ENCODE peak calls at places on chromosome 14, in eight cellular contexts. G is HEK293T; O is activated T-helper 9 cell treated with anti-CD3 and anti-CD28 coated beads, Interleukin-2, amount 50 U/mL, for 16 hours; Q is GF-D8; B is heart right ventricle; T is NCI-H2029; F is iPS-NIHi11; A is GM12892. P is an unnamed sample.

GRCh38 chr14:61126083-61126962 is 145.3 kb downstream of the SLC38A6 start:
- DNase-seq in G (no peak), O (no peak), Q (no peak), B (no peak), T (no peak), F (no peak), A (no peak), P (no peak)

GRCh38 chr14:68979722-68980552 is 835 bp upstream of the ACTN1 start:
- DNase-seq in G (peak; percentile 43), O (no peak), Q (no peak), B (peak; percentile 55), T (peak; percentile 9), F (peak; percentile 71), A (no peak), P (peak; percentile 86)

GRCh38 chr14:94681300-94682060 is 69.3 kb downstream of the SERPINA3 start:
- DNase-seq in G (peak; percentile 71), O (no peak), Q (no peak), B (no peak), T (no peak), F (peak; percentile 63), A (no peak), P (peak; percentile 31)

GRCh38 chr14:65991124-65991523 is 495.0 kb upstream of the CCDC196 start:
- DNase-seq in G (no peak), O (no peak), Q (no peak), B (no peak), T (no peak), F (no peak), A (no peak), P (no peak)

GRCh38 chr14:57391609-57392195 is 1.3 kb downstream of the NAA30 start:
- DNase-seq in G (peak; percentile 8), O (no peak), Q (no peak), B (no peak), T (no peak), F (no peak), A (no peak), P (no peak)

GRCh38 chr14:65354131-65354530 is 58.4 kb upstream of the FUT8 start:
- DNase-seq in G (no peak), O (no peak), Q (no peak), B (no peak), T (no peak), F (no peak), A (no peak), P (no peak)

GRCh38 chr14:99422220-99423010 is 58.2 kb downstream of the SETD3 start:
- DNase-seq in G (no peak), O (no peak), Q (no peak), B (no peak), T (no peak), F (no peak), A (no peak), P (no peak)

GRCh38 chr14:65462411-65462810 is 49.9 kb downstream of the FUT8 start:
- DNase-seq in G (no peak), O (no peak), Q (no peak), B (no peak), T (no peak), F (no peak), A (no peak), P (no peak)

GRCh38 chr14:21191261-21191808 is 35.5 kb upstream of the OR5AU1 start:
- DNase-seq in G (no peak), O (no peak), Q (no peak), B (no peak), T (no peak), F (no peak), A (no peak), P (no peak)

GRCh38 chr14:99101826-99102461 is 170.1 kb downstream of the BCL11B start:
- DNase-seq in G (no peak), O (no peak), Q (no peak), B (no peak), T (no peak), F (no peak), A (no peak), P (no peak)

P was measured in left lung.